ENCODE peak calls at places on chromosomes 1 and 21, in four cellular contexts. Y is GM23338, Q is neural progenitor cell, B is OCI-LY7. N is an unnamed sample.

GRCh38 chr1:197423006-197423405 is 155.0 kb downstream of the CRB1 start:
- DNase-seq in Q (no peak), Y (no peak), B (no peak), N (peak; percentile 32)

GRCh38 chr1:72892461-72892860 is 610.1 kb upstream of the NEGR1 start:
- DNase-seq in Q (no peak), Y (no peak), B (no peak), N (no peak)

GRCh38 chr1:119917304-119918055 is 21.2 kb upstream of the ADAM30 start:
- DNase-seq in B (no peak), Q (no peak), Y (no peak), N (no peak)

GRCh38 chr1:222909586-222909985 is 94.7 kb downstream of the DISP1 start:
- DNase-seq in B (no peak), Y (no peak), Q (no peak), N (peak; percentile 83)

GRCh38 chr21:29144736-29145353 is 14.4 kb downstream of the MAP3K7CL start:
- DNase-seq in B (no peak), Y (no peak), Q (no peak), N (peak; percentile 68)

GRCh38 chr1:114320586-114320985 is 166.9 kb upstream of the SYT6 start:
- DNase-seq in B (no peak), Y (no peak), Q (no peak), N (peak; percentile 90)

GRCh38 chr1:155175927-155176371 is 2.3 kb downstream of the TRIM46 start:
- DNase-seq in Q (no peak), B (peak; percentile 44), Y (no peak), N (no peak)

GRCh38 chr1:185398022-185398421 is 81.0 kb upstream of the IVNS1ABP start:
- DNase-seq in Y (no peak), B (no peak), Q (no peak), N (no peak)

GRCh38 chr21:31173881-31174555 is 135.7 kb upstream of the KRTAP19-8 start:
- DNase-seq in Y (no peak), B (no peak), Q (peak; percentile 6), N (no peak)

GRCh38 chr1:115838805-115839705 is 1.9 kb downstream of the NHLH2 start:
- DNase-seq in B (no peak), Y (peak; percentile 85), Q (peak; percentile 67), N (peak; percentile 59)

GRCh38 chr1:199399996-199400714 is 627.4 kb upstream of the NR5A2 start:
- DNase-seq in Q (no peak), Y (no peak), B (peak; percentile 1), N (no peak)

GRCh38 chr1:40795811-40796586 is 12.4 kb downstream of the KCNQ4 start:
- DNase-seq in B (no peak), Y (no peak), Q (no peak), N (no peak)

GRCh38 chr1:36224537-36225297 is 474 bp downstream of the THRAP3 start:
- DNase-seq in Q (peak; percentile 90), B (no peak), Y (peak; percentile 95), N (peak; percentile 95)

GRCh38 chr1:31689821-31690220 is 14.0 kb downstream of the COL16A1 start:
- DNase-seq in Y (no peak), B (no peak), Q (no peak), N (peak; percentile 98)

GRCh38 chr1:89566761-89567174 is 42.1 kb downstream of the LRRC8B start:
- DNase-seq in B (no peak), Y (peak; percentile 50), Q (peak; percentile 68), N (no peak)

GRCh38 chr1:22026924-22027289 is 25.4 kb downstream of the CELA3A start:
- DNase-seq in Q (no peak), B (no peak), Y (no peak), N (no peak)

GRCh38 chr21:44515359-44516165 is 24.4 kb downstream of the KRTAP10-1 start:
- DNase-seq in B (no peak), Q (no peak), Y (no peak), N (no peak)

GRCh38 chr1:6462412-6463119 is 3.4 kb downstream of the TNFRSF25 start:
- DNase-seq in Y (no peak), Q (no peak), B (no peak), N (no peak)

GRCh38 chr1:210558302-210558701 is 229.6 kb downstream of the HHAT start:
- DNase-seq in Y (no peak), Q (no peak), B (no peak), N (no peak)

GRCh38 chr1:193971595-193971994 is 785.2 kb upstream of the B3GALT2 start:
- DNase-seq in B (no peak), Q (no peak), Y (no peak), N (no peak)

GRCh38 chr1:225467193-225468020 is 39.6 kb upstream of the LBR start:
- DNase-seq in B (peak; percentile 96), Q (no peak), Y (no peak), N (no peak)

GRCh38 chr1:23600283-23600682 is 41.0 kb upstream of the ID3 start:
- DNase-seq in Y (no peak), Q (no peak), B (peak; percentile 68), N (no peak)

GRCh38 chr1:6491480-6491962 is at the start of gene PLEKHG5:
- DNase-seq in Y (no peak), B (no peak), Q (no peak), N (peak; percentile 81)

GRCh38 chr1:154206212-154206611 is at the start of gene CFAP141:
- DNase-seq in B (no peak), Y (peak; percentile 33), Q (no peak), N (peak; percentile 35)

GRCh38 chr1:99264201-99265021 is at the start of gene PLPPR4:
- DNase-seq in B (no peak), Y (peak; percentile 82), Q (peak; percentile 87), N (peak; percentile 82)

GRCh38 chr1:89657886-89658285 is 25.0 kb downstream of the LRRC8C start:
- DNase-seq in Y (no peak), B (peak; percentile 29), Q (no peak), N (no peak)

GRCh38 chr1:34851431-34852105 is 8.0 kb downstream of the SMIM12 start:
- DNase-seq in B (no peak), Y (no peak), Q (no peak), N (no peak)

GRCh38 chr1:1422465-1423244 is 1.6 kb upstream of the ANKRD65 start:
- DNase-seq in Q (no peak), B (no peak), Y (peak; percentile 87), N (peak; percentile 13)

GRCh38 chr21:26112127-26112742 is 58.3 kb downstream of the APP start:
- DNase-seq in Y (no peak), Q (no peak), B (no peak), N (peak; percentile 80)

GRCh38 chr1:177017453-177017852 is 147.1 kb downstream of the ASTN1 start:
- DNase-seq in Y (no peak), B (no peak), Q (no peak), N (no peak)

GRCh38 chr1:108747128-108747827 is 804 bp downstream of the STXBP3 start:
- DNase-seq in Y (peak; percentile 83), Q (peak; percentile 73), B (peak; percentile 42), N (peak; percentile 95)

GRCh38 chr1:29975036-29975694 is 738.8 kb downstream of the PTPRU start:
- DNase-seq in B (peak; percentile 4), Y (peak; percentile 75), Q (peak; percentile 76), N (peak; percentile 46)

GRCh38 chr1:162074548-162074947 is 5.1 kb downstream of the NOS1AP start:
- DNase-seq in Q (no peak), Y (peak; percentile 33), B (no peak), N (no peak)

GRCh38 chr1:21233480-21233879 is 56.8 kb downstream of the ECE1 start:
- DNase-seq in B (no peak), Q (no peak), Y (no peak), N (no peak)

GRCh38 chr1:224357626-224358124 is 996 bp downstream of the CNIH4 start:
- DNase-seq in B (peak; percentile 18), Y (no peak), Q (peak; percentile 2), N (peak; percentile 79)

GRCh38 chr1:43054961-43055360 is 96.3 kb upstream of the SLC2A1 start:
- DNase-seq in B (no peak), Q (no peak), Y (no peak), N (no peak)

GRCh38 chr1:229808272-229808671 is 182.2 kb downstream of the URB2 start:
- DNase-seq in Q (no peak), B (no peak), Y (no peak), N (no peak)

GRCh38 chr1:229798558-229798957 is 172.5 kb downstream of the URB2 start:
- DNase-seq in Q (no peak), Y (no peak), B (no peak), N (no peak)

DNA sequence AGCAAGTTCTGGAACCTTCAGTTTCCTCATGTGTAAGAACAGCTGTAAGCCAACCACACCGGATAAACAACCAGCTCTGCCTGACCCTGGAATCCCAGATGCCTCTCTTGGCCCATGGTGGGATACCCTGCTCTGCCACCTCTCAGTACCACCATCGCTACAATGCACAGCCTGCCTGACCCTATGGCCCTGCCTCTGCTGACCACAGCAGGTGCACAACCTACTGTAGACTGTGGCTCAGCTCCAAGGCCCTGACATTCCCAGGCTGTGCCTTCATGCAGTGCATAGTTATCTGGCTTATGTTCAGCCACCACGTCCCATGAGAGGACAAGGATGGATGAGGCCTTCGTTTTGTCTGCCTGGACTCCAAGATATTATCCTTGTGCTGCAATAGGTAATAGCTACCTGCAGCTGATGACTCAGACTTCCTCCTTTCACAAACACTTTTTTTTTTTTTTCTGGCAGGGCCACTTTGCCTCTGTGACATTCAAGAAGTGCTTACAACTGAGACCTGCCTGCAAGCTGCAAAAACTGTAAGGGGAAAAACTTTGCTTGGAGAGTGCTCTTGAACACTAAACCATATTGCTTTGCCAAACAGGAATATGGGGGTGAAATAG is 177.7 kb downstream of the URB2 start:
- DNase-seq in Y (no peak), Q (no peak), B (no peak), N (no peak)
- TF ChIP-seq EZH2phosphoT487 in Y (no peak), Q (no peak), B (no peak), N (no peak)

DNA sequence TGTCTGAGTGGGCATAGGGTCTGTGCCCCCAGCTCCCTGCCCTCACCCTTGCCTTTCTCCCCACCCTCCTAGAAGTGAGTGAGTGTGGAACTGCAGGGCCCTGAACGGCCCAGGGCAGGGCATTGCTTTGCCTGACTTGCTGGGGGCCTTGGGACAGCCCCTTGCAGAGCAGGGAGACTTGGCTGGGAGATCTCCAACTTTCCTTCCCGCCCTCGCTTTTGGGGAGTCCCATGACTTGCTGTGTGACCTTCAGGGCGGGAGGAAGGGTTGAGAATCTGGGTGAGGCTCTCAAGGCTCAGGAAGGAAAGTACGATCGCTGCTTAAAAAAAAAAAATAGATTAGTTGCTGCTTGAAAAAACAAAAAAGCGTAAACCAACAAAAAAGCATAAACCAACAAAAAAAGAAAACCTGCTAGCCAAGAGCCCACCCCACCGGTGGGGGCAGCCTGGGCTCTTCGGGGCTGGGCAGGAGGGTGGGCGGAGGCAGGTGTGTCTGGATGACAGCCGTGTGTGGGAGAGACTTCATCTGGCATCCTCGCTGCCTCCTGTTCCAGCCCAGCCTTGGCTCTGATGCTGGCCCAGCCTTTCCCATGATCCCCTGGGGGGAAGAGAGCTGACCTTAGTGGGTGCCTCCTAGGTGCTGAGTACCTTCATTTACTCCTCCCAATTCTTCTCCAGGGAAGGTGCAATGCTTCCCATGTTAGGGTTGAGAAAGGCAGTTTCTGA is 6.5 kb downstream of the NBL1 start:
- DNase-seq in Y (no peak), B (no peak), Q (no peak), N (peak; percentile 41)
- H3K4me2 ChIP-seq in Y (peak overlapping the region; percentile 66), B (no peak overlapping the region), Q (peak overlapping the region; percentile 50), N (peak overlapping the region; percentile 49)

GRCh38 chr1:232816324-232816723 is 11.1 kb downstream of the MAP10 start:
- DNase-seq in Q (no peak), Y (no peak), B (no peak), N (no peak)
- H2AFZ ChIP-seq in Q (no peak overlapping the region), Y (no peak overlapping the region), B (no peak overlapping the region), N (no peak overlapping the region)

GRCh38 chr1:217747156-217747769 is 116.1 kb downstream of the SPATA17 start:
- DNase-seq in Y (peak; percentile 27), Q (peak; percentile 16), B (peak; percentile 48), N (peak; percentile 62)
- TF ChIP-seq EZH2phosphoT487 in Y (no peak), Q (no peak), B (no peak), N (no peak)

GRCh38 chr1:181160322-181160721 is 71.8 kb downstream of the IER5 start:
- DNase-seq in Y (no peak), Q (no peak), B (no peak), N (no peak)
- H3K4me2 ChIP-seq in Y (no peak overlapping the region), Q (no peak overlapping the region), B (no peak overlapping the region), N (no peak overlapping the region)